ENCODE peak calls at places on chromosome 22, in nine cellular contexts. F is heart left ventricle, H is H1, I is ovary, L is A549, N is GM12891, D is spleen, E is transverse colon, G is uterus. P is an unnamed sample.

GRCh38 chr22:26851125-26851524 is 193.7 kb downstream of the MIAT start:
- DNase-seq in F (no peak), H (no peak), I (no peak), L (no peak), N (no peak), D (no peak), E (no peak), G (no peak), P (no peak)

GRCh38 chr22:39234867-39235687 is 9.7 kb downstream of the PDGFB start:
- DNase-seq in F (peak), H (no peak), I (no peak), L (no peak), N (no peak), D (no peak), E (peak), G (no peak), P (peak)

GRCh38 chr22:36417281-36417686 is 29.5 kb upstream of the MYH9 start:
- DNase-seq in F (no peak), H (no peak), I (no peak), L (no peak), N (no peak), D (no peak), E (peak), G (no peak), P (no peak)

GRCh38 chr22:36701941-36702640 is 1.5 kb downstream of the CACNG2 start:
- DNase-seq in F (no peak), H (no peak), I (no peak), L (no peak), N (no peak), D (no peak), E (no peak), G (no peak), P (no peak)

GRCh38 chr22:28773461-28773867 is 969 bp downstream of the CCDC117 start:
- DNase-seq in F (no peak), H (no peak), I (no peak), L (no peak), N (peak), D (no peak), E (no peak), G (no peak), P (no peak)

GRCh38 chr22:26008587-26008986 is 160.7 kb upstream of the SEZ6L start:
- DNase-seq in F (no peak), H (no peak), I (no peak), L (no peak), N (no peak), D (no peak), E (no peak), G (no peak), P (no peak)

GRCh38 chr22:39315389-39315788 is 4.0 kb downstream of the RPL3 start:
- DNase-seq in F (no peak), H (no peak), I (no peak), L (no peak), N (no peak), D (no peak), E (no peak), G (no peak), P (no peak)

GRCh38 chr22:25120761-25121212 is 78.9 kb upstream of the CRYBB3 start:
- DNase-seq in F (no peak), H (no peak), I (no peak), L (peak), N (no peak), D (no peak), E (peak), G (peak), P (peak)

GRCh38 chr22:46631113-46631512 is 10.9 kb downstream of the GRAMD4 start:
- DNase-seq in F (peak), H (no peak), I (no peak), L (no peak), N (no peak), D (no peak), E (no peak), G (no peak), P (no peak)

GRCh38 chr22:41047741-41048140 is 44.7 kb upstream of the EP300 start:
- DNase-seq in F (no peak), H (no peak), I (no peak), L (no peak), N (no peak), D (no peak), E (no peak), G (peak), P (no peak)

GRCh38 chr22:34579519-34579918 is 486.4 kb upstream of the ISX start:
- DNase-seq in F (no peak), H (no peak), I (no peak), L (no peak), N (no peak), D (no peak), E (no peak), G (no peak), P (no peak)

GRCh38 chr22:19397729-19398094 is 33.8 kb downstream of the HIRA start:
- DNase-seq in F (no peak), H (no peak), I (no peak), L (no peak), N (no peak), D (no peak), E (no peak), G (no peak), P (no peak)

GRCh38 chr22:19398680-19399079 is 32.9 kb downstream of the HIRA start:
- DNase-seq in F (no peak), H (no peak), I (no peak), L (no peak), N (no peak), D (no peak), E (no peak), G (no peak), P (no peak)

GRCh38 chr22:19396561-19396933 is 35.0 kb downstream of the HIRA start:
- DNase-seq in F (no peak), H (no peak), I (no peak), L (no peak), N (no peak), D (no peak), E (no peak), G (no peak), P (no peak)

GRCh38 chr22:19396934-19397728 is 34.4 kb downstream of the HIRA start:
- DNase-seq in F (no peak), H (no peak), I (no peak), L (no peak), N (no peak), D (no peak), E (no peak), G (no peak), P (no peak)

GRCh38 chr22:19398206-19398605 is 33.3 kb downstream of the HIRA start:
- DNase-seq in F (no peak), H (no peak), I (no peak), L (no peak), N (no peak), D (no peak), E (no peak), G (no peak), P (no peak)
- TF ChIP-seq POLR2A in F (no peak), H (no peak), I (no peak), L (no peak), N (no peak), D (no peak), E (no peak), G (no peak), P (no peak)

DNA sequence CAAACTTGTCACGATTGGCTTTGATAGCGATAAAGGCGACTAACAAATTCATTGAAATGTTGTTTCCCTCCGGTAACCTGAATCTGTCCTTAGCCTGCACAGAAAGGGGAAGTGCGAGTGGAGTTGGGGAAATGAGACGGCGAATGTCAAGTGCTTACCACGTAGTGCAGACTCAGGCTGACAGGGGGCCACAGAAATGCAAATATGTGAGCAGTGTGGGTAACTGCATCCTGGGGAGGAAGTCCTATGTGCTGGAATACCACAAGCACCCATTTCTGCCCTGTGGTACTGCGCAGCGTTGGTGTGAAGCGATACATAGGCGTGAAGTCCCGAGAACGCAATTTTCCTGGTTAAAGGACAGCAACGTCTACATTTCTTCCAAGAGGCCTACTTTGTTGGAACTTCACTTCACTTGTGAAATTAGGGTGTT is 869 bp upstream of the EIF4ENIF1 start:
- DNase-seq in F (peak), H (no peak), I (no peak), L (peak), N (peak), D (peak), E (peak), G (peak), P (peak)
- TF ChIP-seq POLR2A in F (no peak), H (no peak), I (no peak), L (no peak), N (peak), D (no peak), E (peak), G (no peak), P (peak)

GRCh38 chr22:29817724-29818123 is 20.4 kb downstream of the ASCC2 start:
- DNase-seq in F (no peak), H (no peak), I (no peak), L (no peak), N (no peak), D (no peak), E (no peak), G (no peak), P (no peak)

GRCh38 chr22:29824677-29825076 is 13.4 kb downstream of the ASCC2 start:
- DNase-seq in F (no peak), H (no peak), I (peak), L (no peak), N (no peak), D (no peak), E (no peak), G (no peak), P (no peak)

GRCh38 chr22:29816980-29817379 is 21.1 kb downstream of the ASCC2 start:
- DNase-seq in F (no peak), H (no peak), I (no peak), L (no peak), N (no peak), D (no peak), E (no peak), G (no peak), P (no peak)

GRCh38 chr22:29821790-29822130 is 16.3 kb downstream of the ASCC2 start:
- DNase-seq in F (no peak), H (no peak), I (no peak), L (no peak), N (no peak), D (no peak), E (no peak), G (no peak), P (no peak)

DNA sequence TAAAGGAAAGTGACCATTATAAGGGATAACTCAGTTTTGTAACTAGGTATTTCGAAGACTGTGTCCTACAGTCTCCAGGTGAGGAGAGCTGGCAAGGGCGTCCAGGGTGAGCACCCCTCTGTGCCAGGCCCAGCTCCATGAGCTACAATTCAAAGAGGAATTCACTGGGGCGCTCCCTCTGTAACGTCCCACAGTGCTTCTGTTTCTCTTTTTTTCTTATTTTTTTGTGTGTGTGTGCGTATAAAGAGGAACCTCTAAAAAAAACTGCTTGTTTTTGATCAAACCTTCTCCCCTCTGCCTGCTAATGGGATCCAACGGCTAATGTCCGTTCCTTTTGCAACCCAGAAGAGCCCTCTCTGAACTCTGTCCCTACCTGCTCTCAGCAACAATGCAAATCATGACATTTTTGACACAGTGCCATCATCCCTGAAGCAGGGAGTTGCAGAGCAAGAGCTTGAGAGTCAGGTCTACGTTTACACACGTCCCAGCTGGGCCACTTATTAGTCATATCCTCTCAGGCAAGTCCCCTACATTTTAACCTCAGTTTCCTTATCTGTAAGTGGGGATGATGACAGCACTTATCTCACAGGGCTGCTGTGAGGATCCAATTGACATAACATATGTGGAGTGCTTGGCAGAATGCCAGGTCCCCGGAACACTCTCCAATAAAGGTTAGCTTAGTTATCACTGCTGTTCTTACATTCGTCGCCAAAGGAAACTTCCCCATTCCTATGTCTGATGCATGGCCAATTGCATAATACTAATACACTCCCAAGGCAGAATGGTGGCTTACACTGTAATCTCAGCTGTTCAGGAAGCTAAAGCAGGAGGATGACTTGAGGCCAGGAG is 16.9 kb downstream of the ASCC2 start:
- DNase-seq in F (peak), H (no peak), I (no peak), L (peak), N (no peak), D (no peak), E (peak), G (peak), P (no peak)
- TF ChIP-seq POLR2A in F (no peak), H (no peak), I (no peak), L (no peak), N (no peak), D (no peak), E (no peak), G (no peak), P (peak)

DNA sequence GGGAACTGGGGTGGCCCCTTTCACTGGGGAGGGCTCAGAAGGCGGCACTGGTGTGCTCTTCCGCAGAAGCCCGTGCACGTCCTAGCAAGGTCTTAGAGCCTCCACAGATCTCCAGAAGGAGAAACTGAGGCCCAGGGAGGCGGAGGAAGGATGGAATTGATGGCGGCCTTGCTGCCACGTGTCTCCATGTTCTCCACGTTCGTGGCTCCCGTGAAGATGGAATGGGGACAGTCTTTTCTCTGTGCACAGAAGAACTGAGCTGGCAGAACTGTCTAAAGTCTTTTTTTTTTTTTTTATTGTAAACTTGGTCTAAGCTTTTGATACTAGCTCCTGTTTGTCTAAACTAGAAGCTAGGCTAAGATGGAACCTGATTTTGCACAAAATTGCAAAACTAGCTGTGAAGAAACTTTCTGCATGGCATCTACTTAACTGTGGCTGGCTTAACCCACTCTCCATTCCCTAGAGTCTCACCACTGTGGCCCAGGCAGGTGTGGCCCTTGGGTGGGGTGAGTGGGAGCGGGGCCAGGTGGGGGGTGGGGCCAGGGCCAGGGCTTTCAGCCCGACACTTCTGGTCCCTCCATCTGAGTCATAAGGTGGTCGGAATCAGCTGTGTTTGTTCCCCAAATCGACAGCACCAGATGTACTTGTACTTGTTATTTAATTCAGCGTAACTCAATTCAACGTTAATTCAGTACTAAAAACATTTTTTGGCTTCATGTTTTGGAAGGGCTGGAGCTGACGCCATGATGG is 120.7 kb downstream of the MPPED1 start:
- DNase-seq in F (no peak), H (no peak), I (no peak), L (no peak), N (no peak), D (no peak), E (no peak), G (no peak), P (no peak)
- TF ChIP-seq POLR2A in F (no peak), H (no peak), I (no peak), L (no peak), N (no peak), D (no peak), E (no peak), G (no peak), P (no peak)

GRCh38 chr22:30423959-30424380 is 1.6 kb upstream of the MTFP1 start:
- DNase-seq in F (peak), H (peak), I (peak), L (peak), N (peak), D (peak), E (peak), G (peak), P (peak)
- TF ChIP-seq POLR2A in F (no peak), H (peak), I (peak), L (peak), N (peak), D (peak), E (peak), G (peak), P (no peak)

GRCh38 chr22:38051261-38051660 is 5.9 kb upstream of the PICK1 start:
- DNase-seq in F (no peak), H (no peak), I (no peak), L (no peak), N (no peak), D (no peak), E (no peak), G (no peak), P (no peak)

GRCh38 chr22:38051900-38052862 is 5.0 kb upstream of the PICK1 start:
- DNase-seq in F (peak), H (peak), I (peak), L (peak), N (peak), D (peak), E (peak), G (peak), P (peak)

GRCh38 chr22:38062782-38063181 is 5.6 kb downstream of the PICK1 start:
- DNase-seq in F (no peak), H (no peak), I (no peak), L (no peak), N (no peak), D (no peak), E (peak), G (no peak), P (no peak)

GRCh38 chr22:38056969-38057841 is at the start of gene PICK1:
- DNase-seq in F (peak), H (peak), I (peak), L (peak), N (peak), D (peak), E (peak), G (peak), P (peak)
- TF ChIP-seq POLR2A in F (no peak), H (no peak), I (peak), L (peak), N (peak), D (no peak), E (peak), G (peak), P (peak)

DNA sequence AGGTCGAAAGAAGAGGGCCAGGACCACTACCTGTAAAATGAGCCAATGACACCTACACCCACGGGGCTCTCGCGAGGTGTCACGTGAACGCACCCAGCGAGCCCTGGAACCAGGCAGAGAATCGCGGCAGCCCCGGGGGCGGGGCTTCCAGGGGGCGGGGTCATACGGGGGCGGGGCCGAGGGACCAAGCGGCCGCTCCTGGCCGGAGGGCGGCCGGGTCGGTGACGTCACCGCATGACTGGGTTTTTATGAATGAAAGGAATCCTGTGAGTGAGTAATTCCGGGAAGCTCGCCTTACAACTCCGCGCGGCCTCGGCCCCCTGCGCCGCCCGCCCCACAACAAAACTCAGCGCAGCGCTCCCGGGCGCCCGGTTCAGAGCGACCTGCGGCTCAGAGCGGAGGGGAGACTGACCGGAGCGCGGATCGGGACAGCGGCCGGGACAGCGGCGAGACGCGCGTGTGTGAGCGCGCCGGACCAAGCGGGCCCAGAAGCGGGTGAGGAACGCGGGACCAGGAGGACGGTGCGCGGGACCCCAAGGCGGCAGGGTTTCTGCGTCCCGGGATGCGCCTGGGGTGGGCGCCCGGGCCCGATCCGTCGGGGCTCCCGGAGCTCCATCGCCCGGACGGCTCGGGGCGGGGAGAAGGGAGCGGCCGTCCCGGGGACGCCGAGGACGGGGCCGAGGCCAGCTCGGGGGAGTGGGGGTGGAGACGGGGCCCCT is at the start of gene MAFF:
- DNase-seq in F (peak), H (peak), I (peak), L (peak), N (peak), D (peak), E (peak), G (peak), P (peak)
- TF ChIP-seq POLR2A in F (peak), H (no peak), I (peak), L (no peak), N (no peak), D (peak), E (peak), G (peak), P (peak)

P was measured in upper lobe of left lung.